ENCODE peak calls at places on chromosome 6, in ten cellular contexts. X is AG04450, W is HepG2, A is nephron progenitor cell, V is keratinocyte, F is GM12865, O is lower lobe of right lung, E is GM13976, T is RWPE1, H is LNCaP clone FGC. G is an unnamed sample.

GRCh38 chr6:74671558-74672025 is 534.3 kb downstream of the COL12A1 start:
- DNase-seq in H (no peak), O (no peak), E (no peak), F (no peak), T (no peak), X (peak; percentile 53), A (no peak), V (no peak), W (no peak), G (no peak)

GRCh38 chr6:162234631-162235030 is 492.9 kb downstream of the PRKN start:
- DNase-seq in X (no peak), O (no peak), W (peak; percentile 15), T (no peak), F (no peak), E (no peak), H (no peak), A (no peak), V (no peak), G (no peak)

GRCh38 chr6:109454483-109455160 is 950 bp downstream of the MICAL1 start:
- DNase-seq in T (no peak), F (peak; percentile 86), O (peak; percentile 76), E (peak; percentile 79), W (no peak), X (no peak), A (no peak), V (no peak), H (no peak), G (no peak)

GRCh38 chr6:38068854-38069253 is 249.3 kb downstream of the ZFAND3 start:
- DNase-seq in E (no peak), F (no peak), A (no peak), O (no peak), T (no peak), X (no peak), H (peak; percentile 58), V (no peak), W (no peak), G (no peak)

GRCh38 chr6:113558966-113559365 is 298.2 kb upstream of the MARCKS start:
- DNase-seq in O (no peak), A (no peak), W (no peak), X (no peak), F (no peak), V (no peak), T (no peak), E (no peak), H (no peak), G (no peak)

GRCh38 chr6:21850682-21851081 is 257.1 kb downstream of the SOX4 start:
- DNase-seq in V (no peak), O (no peak), F (no peak), E (no peak), X (no peak), T (no peak), W (no peak), H (no peak), A (no peak), G (no peak)

GRCh38 chr6:7301702-7302101 is 11.3 kb downstream of the SSR1 start:
- DNase-seq in F (no peak), A (no peak), O (no peak), W (no peak), V (no peak), E (no peak), T (no peak), H (no peak), X (no peak), G (no peak)

GRCh38 chr6:43831211-43831610 is 61.2 kb downstream of the VEGFA start:
- DNase-seq in X (no peak), O (no peak), E (no peak), T (no peak), W (no peak), V (no peak), H (no peak), F (no peak), A (no peak), G (no peak)

GRCh38 chr6:119720160-119720559 is 370.6 kb upstream of the MAN1A1 start:
- DNase-seq in O (no peak), T (no peak), E (no peak), F (no peak), X (no peak), V (no peak), W (peak; percentile 13), H (no peak), A (no peak), G (no peak)

GRCh38 chr6:118326712-118327111 is 221.4 kb upstream of the PLN start:
- DNase-seq in A (no peak), O (no peak), F (no peak), H (no peak), E (no peak), X (no peak), T (no peak), V (no peak), W (no peak), G (no peak)

GRCh38 chr6:21451546-21452013 is 142.0 kb upstream of the SOX4 start:
- DNase-seq in H (peak; percentile 8), F (no peak), A (no peak), X (no peak), V (no peak), E (no peak), W (peak; percentile 85), O (no peak), T (no peak), G (no peak)

GRCh38 chr6:111477481-111477938 is 5.5 kb downstream of the REV3L start:
- DNase-seq in X (no peak), V (no peak), E (peak; percentile 27), F (peak; percentile 48), A (no peak), H (no peak), T (no peak), W (no peak), O (no peak), G (no peak)

GRCh38 chr6:4585682-4586468 is 190.3 kb upstream of the CDYL start:
- DNase-seq in F (no peak), A (no peak), T (no peak), X (no peak), V (no peak), O (no peak), H (no peak), E (no peak), W (no peak), G (no peak)

DNA sequence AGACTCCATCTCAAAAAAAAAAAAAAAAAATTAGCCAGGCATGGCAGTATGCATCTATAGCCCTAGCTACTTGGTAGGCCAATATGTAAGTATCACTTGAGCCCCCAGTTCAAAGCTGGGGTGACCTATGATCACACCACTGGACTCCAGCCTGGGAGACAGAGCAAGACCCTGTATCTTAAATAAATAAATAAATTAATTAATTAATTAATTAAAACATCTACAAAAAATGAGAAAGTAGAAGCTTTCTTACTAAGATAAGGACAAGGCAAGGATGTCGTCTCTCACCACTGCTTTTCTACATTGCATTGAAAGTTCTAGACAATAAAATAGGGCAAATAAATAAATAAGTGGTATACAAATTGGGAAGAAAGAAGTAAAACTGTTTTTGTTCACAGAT is 134.3 kb upstream of the CARMIL1 start:
- DNase-seq in F (no peak), O (no peak), W (no peak), E (no peak), V (no peak), X (no peak), T (no peak), A (no peak), H (no peak), G (no peak)
- TF ChIP-seq CTCF in F (no peak), O (no peak), W (no peak), E (no peak), V (no peak), X (no peak), T (no peak), A (no peak), H (no peak), G (no peak)

GRCh38 chr6:15296735-15297134 is 50.9 kb downstream of the JARID2 start:
- DNase-seq in A (no peak), V (no peak), W (no peak), T (no peak), H (no peak), X (no peak), E (peak; percentile 60), F (peak; percentile 90), O (no peak), G (no peak)

GRCh38 chr6:15297895-15298590 is 52.2 kb downstream of the JARID2 start:
- DNase-seq in V (no peak), W (no peak), E (no peak), A (no peak), X (no peak), H (no peak), T (no peak), F (no peak), O (no peak), G (no peak)

GRCh38 chr6:15301179-15302006 is 55.5 kb downstream of the JARID2 start:
- DNase-seq in X (no peak), O (no peak), E (peak; percentile 59), A (no peak), H (no peak), T (no peak), V (no peak), W (no peak), F (peak; percentile 69), G (no peak)

GRCh38 chr6:15296249-15296648 is 50.4 kb downstream of the JARID2 start:
- DNase-seq in T (no peak), O (no peak), A (no peak), H (no peak), E (no peak), W (no peak), X (no peak), V (no peak), F (no peak), G (no peak)

DNA sequence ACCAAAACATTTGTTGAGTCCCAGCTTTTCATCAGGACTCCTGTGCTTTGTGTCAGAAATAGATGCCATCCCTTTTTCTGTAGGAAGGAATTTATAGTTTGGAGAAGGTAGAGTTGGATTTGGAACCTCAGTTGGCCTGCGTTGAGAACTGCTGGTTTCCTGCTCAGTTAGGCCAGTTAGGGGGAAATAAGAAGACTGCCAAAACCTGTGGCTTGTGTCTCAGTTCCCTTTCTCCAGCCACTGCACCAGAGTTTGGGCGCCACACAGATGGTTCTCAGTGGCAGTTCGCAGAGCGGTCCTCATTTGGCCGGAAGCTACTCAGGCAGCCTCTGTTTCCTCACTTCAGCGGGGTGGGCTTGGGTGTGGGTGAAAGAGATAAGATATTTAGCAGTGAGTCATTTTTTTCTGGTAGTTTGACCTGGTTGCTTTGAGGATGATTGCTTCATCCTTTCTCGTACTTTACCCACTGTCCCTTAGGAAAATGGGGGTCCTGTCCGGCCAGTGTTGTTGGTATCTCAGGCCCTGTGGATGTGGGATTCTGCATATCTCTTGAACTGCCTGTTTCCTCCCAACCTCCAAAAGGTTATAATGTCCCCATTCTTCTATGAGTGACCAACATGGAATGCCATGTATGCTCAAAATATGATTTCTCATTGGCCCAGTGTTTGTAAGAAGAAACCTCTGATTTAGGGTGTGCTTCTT is 53.7 kb downstream of the JARID2 start:
- DNase-seq in A (no peak), H (no peak), F (peak; percentile 96), W (peak; percentile 60), T (no peak), X (no peak), E (peak; percentile 69), V (no peak), O (peak; percentile 56), G (no peak)
- TF ChIP-seq CTCF in A (no peak), H (no peak), F (no peak), W (no peak), T (no peak), X (no peak), E (peak; percentile 26), V (no peak), O (no peak), G (no peak)

GRCh38 chr6:106974999-106975698 is 620 bp upstream of the CD24 start:
- DNase-seq in W (no peak), A (peak; percentile 74), F (peak; percentile 61), H (no peak), O (peak; percentile 73), E (peak; percentile 65), X (no peak), T (peak; percentile 31), V (no peak), G (peak; percentile 58)
- TF ChIP-seq CTCF in W (peak; percentile 67), A (no peak), F (peak; percentile 31), H (peak; percentile 66), O (peak; percentile 14), E (peak; percentile 50), X (no peak), T (peak; percentile 56), V (peak; percentile 45), G (peak; percentile 27)

GRCh38 chr6:46419576-46420002 is 71.7 kb downstream of the RCAN2 start:
- DNase-seq in O (no peak), E (peak; percentile 36), T (peak; percentile 55), A (peak; percentile 43), X (peak; percentile 15), V (peak; percentile 15), F (peak; percentile 64), W (peak; percentile 66), H (peak; percentile 41), G (peak; percentile 32)
- TF ChIP-seq CTCF in O (peak; percentile 84), E (peak; percentile 55), T (peak; percentile 72), A (peak; percentile 69), X (peak; percentile 75), V (peak; percentile 63), F (peak; percentile 48), W (peak; percentile 74), H (peak; percentile 80), G (peak; percentile 90)

G was measured in neural crest cell.